ENCODE peak calls at places on chromosomes 6 and 20, in five cellular contexts. One of them, this sample, is unnamed.

GRCh38 chr6:165774903-165775608 is 112.0 kb upstream of the PDE10A start:
- DNase-seq in psoas muscle: no peak
- DNase-seq in choroid plexus epithelial cell: peak
- DNase-seq in thyroid gland: peak
- DNase-seq in GM12864: no peak
- DNase-seq in this sample: peak

GRCh38 chr20:32589256-32589655 is 4.1 kb upstream of the NOL4L start:
- DNase-seq in psoas muscle: no peak
- DNase-seq in thyroid gland: no peak
- DNase-seq in choroid plexus epithelial cell: no peak
- DNase-seq in GM12864: no peak
- DNase-seq in this sample: no peak

GRCh38 chr6:105835373-105835772 is 250.8 kb upstream of the PRDM1 start:
- DNase-seq in GM12864: no peak
- DNase-seq in psoas muscle: no peak
- DNase-seq in choroid plexus epithelial cell: peak
- DNase-seq in thyroid gland: peak
- DNase-seq in this sample: peak

GRCh38 chr20:44809380-44810060 is 826 bp downstream of the RIMS4 start:
- DNase-seq in GM12864: no peak
- DNase-seq in choroid plexus epithelial cell: no peak
- DNase-seq in thyroid gland: peak
- DNase-seq in psoas muscle: no peak
- DNase-seq in this sample: no peak

GRCh38 chr20:14765370-14765701 is 427.9 kb upstream of the FLRT3 start:
- DNase-seq in choroid plexus epithelial cell: no peak
- DNase-seq in thyroid gland: no peak
- DNase-seq in GM12864: no peak
- DNase-seq in psoas muscle: no peak
- DNase-seq in this sample: no peak

GRCh38 chr20:13141541-13141940 is 79.5 kb upstream of the ISM1 start:
- DNase-seq in psoas muscle: no peak
- DNase-seq in thyroid gland: peak
- DNase-seq in choroid plexus epithelial cell: no peak
- DNase-seq in GM12864: no peak
- DNase-seq in this sample: no peak

GRCh38 chr6:124073021-124073420 is 269.4 kb downstream of the NKAIN2 start:
- DNase-seq in psoas muscle: no peak
- DNase-seq in choroid plexus epithelial cell: peak
- DNase-seq in thyroid gland: no peak
- DNase-seq in GM12864: no peak
- DNase-seq in this sample: peak

GRCh38 chr20:37348643-37349516 is 2.9 kb downstream of the SRC start:
- DNase-seq in GM12864: no peak
- DNase-seq in choroid plexus epithelial cell: no peak
- DNase-seq in thyroid gland: no peak
- DNase-seq in psoas muscle: no peak
- DNase-seq in this sample: no peak

GRCh38 chr20:37231970-37232620 is 29.5 kb downstream of the GHRH start:
- DNase-seq in choroid plexus epithelial cell: no peak
- DNase-seq in thyroid gland: no peak
- DNase-seq in GM12864: no peak
- DNase-seq in psoas muscle: no peak
- DNase-seq in this sample: no peak

GRCh38 chr20:44805991-44806729 is 4.2 kb downstream of the RIMS4 start:
- DNase-seq in choroid plexus epithelial cell: peak
- DNase-seq in thyroid gland: peak
- DNase-seq in psoas muscle: peak
- DNase-seq in GM12864: no peak
- DNase-seq in this sample: peak

GRCh38 chr20:32536861-32537656 is 48.1 kb downstream of the NOL4L start:
- DNase-seq in psoas muscle: peak
- DNase-seq in choroid plexus epithelial cell: no peak
- DNase-seq in thyroid gland: peak
- DNase-seq in GM12864: no peak
- DNase-seq in this sample: no peak

GRCh38 chr6:11824986-11825385 is 46.4 kb upstream of the ADTRP start:
- DNase-seq in psoas muscle: no peak
- DNase-seq in thyroid gland: no peak
- DNase-seq in choroid plexus epithelial cell: peak
- DNase-seq in GM12864: peak
- DNase-seq in this sample: peak

GRCh38 chr6:11828185-11828897 is 49.7 kb upstream of the ADTRP start:
- DNase-seq in psoas muscle: no peak
- DNase-seq in GM12864: peak
- DNase-seq in thyroid gland: no peak
- DNase-seq in choroid plexus epithelial cell: no peak
- DNase-seq in this sample: no peak

GRCh38 chr6:11826779-11827178 is 48.2 kb upstream of the ADTRP start:
- DNase-seq in GM12864: no peak
- DNase-seq in choroid plexus epithelial cell: no peak
- DNase-seq in thyroid gland: no peak
- DNase-seq in psoas muscle: no peak
- DNase-seq in this sample: no peak

GRCh38 chr6:11819486-11819885 is 40.9 kb upstream of the ADTRP start:
- DNase-seq in thyroid gland: no peak
- DNase-seq in GM12864: no peak
- DNase-seq in choroid plexus epithelial cell: no peak
- DNase-seq in psoas muscle: no peak
- DNase-seq in this sample: no peak

DNA sequence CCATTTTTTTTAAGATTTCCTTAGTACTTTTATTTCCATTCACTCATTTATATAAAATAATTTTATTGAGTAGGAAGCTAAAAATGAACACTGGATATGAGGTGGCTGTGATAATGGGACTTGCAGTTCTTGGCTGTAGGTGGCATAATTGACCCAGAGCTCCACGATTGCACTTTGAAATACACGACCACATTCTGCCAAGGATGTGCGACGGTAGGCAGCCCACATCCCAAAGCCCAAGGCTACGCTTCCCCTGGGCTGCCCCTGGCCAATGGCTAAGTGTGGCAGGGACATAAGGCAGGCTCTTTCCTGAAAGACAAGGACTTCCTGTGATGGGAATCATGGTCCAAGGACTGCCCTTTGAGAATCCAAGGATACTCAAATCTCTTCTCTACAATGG is 43.7 kb upstream of the ADTRP start:
- DNase-seq in psoas muscle: no peak
- DNase-seq in thyroid gland: no peak
- DNase-seq in GM12864: no peak
- DNase-seq in choroid plexus epithelial cell: no peak
- DNase-seq in this sample: no peak
- TF ChIP-seq CTCF in psoas muscle: peak
- TF ChIP-seq CTCF in thyroid gland: no peak
- TF ChIP-seq CTCF in GM12864: peak
- TF ChIP-seq CTCF in choroid plexus epithelial cell: no peak
- TF ChIP-seq CTCF in this sample: no peak

DNA sequence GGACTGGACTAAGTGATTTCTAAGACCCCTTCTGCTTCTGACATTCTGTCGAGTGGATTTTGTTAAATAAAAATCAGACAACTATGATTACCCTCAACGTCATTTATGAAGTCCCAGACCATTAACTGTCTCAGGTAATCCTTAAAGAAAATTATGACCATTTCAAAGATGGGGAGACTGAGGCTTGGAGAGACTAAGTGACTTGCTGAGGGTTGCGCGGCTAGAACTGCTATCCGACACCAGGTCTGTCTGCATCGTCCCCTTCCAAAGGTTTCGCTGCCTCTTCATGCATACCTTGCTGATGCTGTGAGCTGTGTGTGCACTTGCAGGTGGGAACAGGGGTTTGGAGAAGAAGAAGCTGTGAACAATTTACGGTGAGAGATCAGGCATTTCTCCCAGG is 3.1 kb downstream of the SNPH start:
- DNase-seq in GM12864: no peak
- DNase-seq in thyroid gland: no peak
- DNase-seq in psoas muscle: no peak
- DNase-seq in choroid plexus epithelial cell: no peak
- DNase-seq in this sample: no peak
- H3K4me3 ChIP-seq in GM12864: no peak
- H3K4me3 ChIP-seq in thyroid gland: no peak
- H3K4me3 ChIP-seq in psoas muscle: no peak
- H3K4me3 ChIP-seq in choroid plexus epithelial cell: no peak
- H3K4me3 ChIP-seq in this sample: no peak

DNA sequence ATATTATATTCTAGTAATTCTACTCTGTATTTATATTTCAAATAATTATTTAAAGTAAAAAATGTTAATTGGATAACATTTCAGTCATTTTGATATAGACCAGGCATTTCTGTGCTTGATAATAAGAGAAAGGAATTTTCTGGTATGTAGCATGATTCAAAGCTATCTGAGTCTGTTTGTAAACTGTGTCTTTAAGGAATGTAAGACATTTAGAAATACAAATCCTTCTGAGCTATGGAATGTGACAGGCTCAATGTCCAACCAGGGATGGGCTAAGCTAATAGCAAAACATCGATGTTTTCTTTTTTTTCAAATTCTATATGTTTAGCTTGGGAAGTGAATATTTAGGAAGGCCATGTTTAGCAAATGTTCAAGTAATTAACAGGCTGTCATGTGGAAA is 41.5 kb upstream of the FAM83B start:
- DNase-seq in psoas muscle: no peak
- DNase-seq in thyroid gland: no peak
- DNase-seq in choroid plexus epithelial cell: peak
- DNase-seq in GM12864: no peak
- DNase-seq in this sample: peak
- TF ChIP-seq CTCF in psoas muscle: no peak
- TF ChIP-seq CTCF in thyroid gland: no peak
- TF ChIP-seq CTCF in choroid plexus epithelial cell: no peak
- TF ChIP-seq CTCF in GM12864: no peak
- TF ChIP-seq CTCF in this sample: no peak

DNA sequence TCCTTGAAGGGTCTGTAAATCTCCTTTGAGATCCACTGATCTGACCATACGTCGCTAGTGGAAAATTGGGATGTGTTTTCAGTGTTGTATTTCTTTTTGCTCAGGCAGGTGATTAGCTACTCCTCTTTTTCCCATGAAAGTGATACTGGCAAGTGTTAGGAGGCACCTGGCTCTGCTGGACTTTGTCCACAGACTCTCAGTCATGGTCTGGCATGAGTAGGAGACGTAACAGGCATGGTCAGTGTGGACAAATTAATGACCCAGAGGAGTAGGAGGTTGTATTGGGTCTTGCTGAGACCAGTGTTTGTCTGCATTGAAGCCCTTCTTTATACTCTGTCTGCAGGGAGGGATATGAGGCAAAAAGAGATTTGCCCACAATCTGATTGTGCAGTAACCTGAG is 178.7 kb downstream of the DTNBP1 start:
- DNase-seq in thyroid gland: peak
- DNase-seq in choroid plexus epithelial cell: no peak
- DNase-seq in GM12864: no peak
- DNase-seq in psoas muscle: no peak
- DNase-seq in this sample: no peak
- H3K4me3 ChIP-seq in thyroid gland: no peak
- H3K4me3 ChIP-seq in choroid plexus epithelial cell: no peak
- H3K4me3 ChIP-seq in GM12864: no peak
- H3K4me3 ChIP-seq in psoas muscle: no peak
- H3K4me3 ChIP-seq in this sample: no peak

GRCh38 chr6:159438106-159438505 is 254.9 kb downstream of the SOD2 start:
- DNase-seq in choroid plexus epithelial cell: no peak
- DNase-seq in thyroid gland: no peak
- DNase-seq in GM12864: no peak
- DNase-seq in psoas muscle: no peak
- DNase-seq in this sample: no peak

GRCh38 chr6:159444073-159444472 is 249.0 kb downstream of the SOD2 start:
- DNase-seq in choroid plexus epithelial cell: no peak
- DNase-seq in thyroid gland: no peak
- DNase-seq in GM12864: no peak
- DNase-seq in psoas muscle: no peak
- DNase-seq in this sample: no peak

GRCh38 chr6:159441704-159441981 is 251.4 kb downstream of the SOD2 start:
- DNase-seq in thyroid gland: no peak
- DNase-seq in GM12864: no peak
- DNase-seq in psoas muscle: no peak
- DNase-seq in choroid plexus epithelial cell: no peak
- DNase-seq in this sample: no peak

GRCh38 chr6:159443521-159443920 is 249.5 kb downstream of the SOD2 start:
- DNase-seq in choroid plexus epithelial cell: no peak
- DNase-seq in psoas muscle: no peak
- DNase-seq in thyroid gland: no peak
- DNase-seq in GM12864: no peak
- DNase-seq in this sample: no peak

GRCh38 chr6:159440907-159441703 is 251.9 kb downstream of the SOD2 start:
- DNase-seq in psoas muscle: no peak
- DNase-seq in thyroid gland: no peak
- DNase-seq in choroid plexus epithelial cell: no peak
- DNase-seq in GM12864: no peak
- DNase-seq in this sample: peak
- TF ChIP-seq CTCF in psoas muscle: no peak
- TF ChIP-seq CTCF in thyroid gland: no peak
- TF ChIP-seq CTCF in choroid plexus epithelial cell: no peak
- TF ChIP-seq CTCF in GM12864: no peak
- TF ChIP-seq CTCF in this sample: no peak

DNA sequence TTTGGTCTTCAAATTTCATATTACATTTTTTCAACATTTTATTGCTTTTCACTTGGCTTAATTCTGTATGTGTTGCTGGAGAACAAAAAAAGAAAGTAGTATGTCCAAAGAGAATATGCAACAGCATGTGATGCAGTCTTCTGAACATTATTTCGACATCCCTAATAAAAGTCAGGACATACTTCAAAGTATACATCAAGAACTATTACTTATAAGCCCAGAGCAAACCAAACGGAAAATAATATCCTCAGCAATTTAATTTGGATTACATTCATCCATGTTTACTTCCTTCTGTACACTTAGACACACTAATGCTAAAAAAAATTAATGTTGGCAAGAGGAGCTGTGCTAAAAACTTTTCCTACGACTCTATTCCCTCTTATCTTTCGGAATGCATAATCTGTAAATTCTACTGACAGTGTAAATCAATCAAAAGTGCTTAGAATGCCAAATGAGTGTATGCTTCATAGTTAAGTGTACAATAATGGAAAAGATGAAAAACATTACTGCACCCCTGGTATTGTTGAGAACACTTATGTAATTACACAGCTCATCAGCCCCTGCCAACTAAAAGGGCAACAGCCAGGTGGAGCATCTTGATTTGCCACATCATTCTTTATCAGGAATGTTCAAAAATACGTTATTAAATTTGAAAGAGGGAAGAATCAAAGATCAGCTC is 301.2 kb upstream of the HSF2 start:
- DNase-seq in psoas muscle: no peak
- DNase-seq in choroid plexus epithelial cell: no peak
- DNase-seq in thyroid gland: no peak
- DNase-seq in GM12864: no peak
- DNase-seq in this sample: peak
- H3K4me3 ChIP-seq in psoas muscle: no peak
- H3K4me3 ChIP-seq in choroid plexus epithelial cell: no peak
- H3K4me3 ChIP-seq in thyroid gland: no peak
- H3K4me3 ChIP-seq in GM12864: no peak
- H3K4me3 ChIP-seq in this sample: no peak

GRCh38 chr6:68196645-68197044 is 438.4 kb upstream of the ADGRB3 start:
- DNase-seq in thyroid gland: no peak
- DNase-seq in choroid plexus epithelial cell: peak
- DNase-seq in psoas muscle: no peak
- DNase-seq in GM12864: peak
- DNase-seq in this sample: peak
- TF ChIP-seq CTCF in thyroid gland: no peak
- TF ChIP-seq CTCF in choroid plexus epithelial cell: peak
- TF ChIP-seq CTCF in psoas muscle: no peak
- TF ChIP-seq CTCF in GM12864: peak
- TF ChIP-seq CTCF in this sample: peak